ENCODE peak calls at places on chromosome X, in five cellular contexts. T is A549, K is IMR-90, Q is K562, Y is SK-N-SH. R is an unnamed sample.

GRCh38 chrX:143669395-143669794 is 33.5 kb upstream of the SLITRK4 start:
- DNase-seq in T (no peak), K (no peak), Q (no peak), Y (no peak), R (no peak)

GRCh38 chrX:20742106-20742505 is 475.4 kb upstream of the RPS6KA3 start:
- DNase-seq in T (no peak), K (no peak), Q (no peak), Y (peak; percentile 5), R (no peak)

GRCh38 chrX:22220941-22221340 is 51.8 kb upstream of the CBLL2 start:
- DNase-seq in T (peak; percentile 6), K (peak; percentile 88), Q (no peak), Y (no peak), R (no peak)

GRCh38 chrX:103919336-103919682 is 43.1 kb upstream of the TMSB15B start:
- DNase-seq in T (peak; percentile 72), K (peak; percentile 51), Q (no peak), Y (no peak), R (no peak)

GRCh38 chrX:129823115-129823514 is 20.6 kb downstream of the ZDHHC9 start:
- DNase-seq in T (peak; percentile 36), K (peak; percentile 15), Q (peak; percentile 48), Y (peak; percentile 52), R (no peak)

GRCh38 chrX:129577877-129578276 is 37.8 kb downstream of the OCRL start:
- DNase-seq in T (no peak), K (no peak), Q (peak; percentile 12), Y (no peak), R (no peak)

GRCh38 chrX:16892504-16893362 is 22.6 kb upstream of the RBBP7 start:
- DNase-seq in T (peak; percentile 72), K (peak; percentile 82), Q (peak; percentile 66), Y (peak; percentile 67), R (peak; percentile 25)

GRCh38 chrX:80810365-80810978 is 795 bp upstream of the BRWD3 start:
- DNase-seq in T (peak; percentile 2), K (no peak), Q (peak; percentile 3), Y (no peak), R (no peak)

GRCh38 chrX:989959-990510 is 222.4 kb downstream of the CRLF2 start:
- DNase-seq in T (peak; percentile 48), K (peak; percentile 56), Q (peak; percentile 41), Y (no peak), R (peak; percentile 97)

GRCh38 chrX:13851996-13852695 is 35.3 kb upstream of the GPM6B start:
- DNase-seq in T (no peak), K (no peak), Q (no peak), Y (no peak), R (no peak)

GRCh38 chrX:118553042-118553714 is 57.6 kb downstream of the DOCK11 start:
- DNase-seq in T (no peak), K (no peak), Q (no peak), Y (no peak), R (no peak)

GRCh38 chrX:17552251-17552650 is 177.3 kb downstream of the NHS start:
- DNase-seq in T (no peak), K (peak; percentile 55), Q (no peak), Y (no peak), R (no peak)

GRCh38 chrX:102835504-102836146 is 101.4 kb upstream of the RAB40AL start:
- DNase-seq in T (no peak), K (peak; percentile 33), Q (peak; percentile 11), Y (no peak), R (no peak)

GRCh38 chrX:108397627-108398392 is 40.4 kb downstream of the COL4A6 start:
- DNase-seq in T (no peak), K (peak; percentile 4), Q (no peak), Y (no peak), R (no peak)

GRCh38 chrX:140317462-140317861 is 187.4 kb downstream of the SOX3 start:
- DNase-seq in T (no peak), K (no peak), Q (no peak), Y (no peak), R (no peak)
- TF ChIP-seq RCOR1 in T (no peak), K (no peak), Q (no peak), Y (no peak), R (no peak)

GRCh38 chrX:39726810-39727209 is 370.9 kb downstream of the BCOR start:
- DNase-seq in T (no peak), K (peak; percentile 58), Q (no peak), Y (peak; percentile 63), R (no peak)
- TF ChIP-seq RAD21 in T (no peak), K (no peak), Q (no peak), Y (no peak), R (no peak)

GRCh38 chrX:19709812-19710518 is 177.4 kb downstream of the SH3KBP1 start:
- DNase-seq in T (peak; percentile 67), K (peak; percentile 93), Q (no peak), Y (no peak), R (no peak)
- TF ChIP-seq RCOR1 in T (no peak), K (no peak), Q (no peak), Y (no peak), R (no peak)

GRCh38 chrX:113399501-113400192 is 559.0 kb upstream of the AMOT start:
- DNase-seq in T (no peak), K (no peak), Q (no peak), Y (no peak), R (no peak)

GRCh38 chrX:113400193-113400704 is 559.6 kb upstream of the AMOT start:
- DNase-seq in T (no peak), K (no peak), Q (no peak), Y (no peak), R (no peak)
- TF ChIP-seq RAD21 in T (no peak), K (no peak), Q (no peak), Y (no peak), R (no peak)

GRCh38 chrX:140766024-140766611 is 56.6 kb downstream of the LINC00632 start:
- DNase-seq in T (no peak), K (peak; percentile 66), Q (peak; percentile 21), Y (peak; percentile 61), R (no peak)

GRCh38 chrX:140762061-140762460 is 52.5 kb downstream of the LINC00632 start:
- DNase-seq in T (peak; percentile 21), K (peak; percentile 74), Q (peak; percentile 37), Y (peak; percentile 50), R (no peak)

GRCh38 chrX:140767646-140768045 is 58.1 kb downstream of the LINC00632 start:
- DNase-seq in T (no peak), K (no peak), Q (no peak), Y (no peak), R (no peak)

GRCh38 chrX:140765043-140765784 is 55.7 kb downstream of the LINC00632 start:
- DNase-seq in T (no peak), K (peak; percentile 62), Q (no peak), Y (no peak), R (no peak)

GRCh38 chrX:140764401-140764919 is 54.9 kb downstream of the LINC00632 start:
- DNase-seq in T (no peak), K (peak; percentile 54), Q (no peak), Y (peak; percentile 22), R (no peak)
- TF ChIP-seq RCOR1 in T (no peak), K (no peak), Q (no peak), Y (no peak), R (no peak)

GRCh38 chrX:154730271-154730883 is 20.5 kb downstream of the GAB3 start:
- DNase-seq in T (no peak), K (peak; percentile 77), Q (peak; percentile 23), Y (no peak), R (no peak)
- TF ChIP-seq RAD21 in T (no peak), K (no peak), Q (no peak), Y (no peak), R (no peak)

GRCh38 chrX:3451566-3451965 is 105.1 kb upstream of the MXRA5 start:
- DNase-seq in T (no peak), K (no peak), Q (no peak), Y (no peak), R (no peak)
- TF ChIP-seq RCOR1 in T (no peak), K (no peak), Q (no peak), Y (no peak), R (no peak)

GRCh38 chrX:148417934-148418333 is 82.5 kb upstream of the AFF2 start:
- DNase-seq in T (no peak), K (no peak), Q (no peak), Y (no peak), R (no peak)

GRCh38 chrX:148412006-148412405 is 88.4 kb upstream of the AFF2 start:
- DNase-seq in T (no peak), K (no peak), Q (no peak), Y (no peak), R (no peak)

GRCh38 chrX:148422531-148422930 is 77.9 kb upstream of the AFF2 start:
- DNase-seq in T (no peak), K (no peak), Q (no peak), Y (no peak), R (no peak)

GRCh38 chrX:148416142-148416541 is 84.3 kb upstream of the AFF2 start:
- DNase-seq in T (no peak), K (no peak), Q (no peak), Y (no peak), R (no peak)

DNA sequence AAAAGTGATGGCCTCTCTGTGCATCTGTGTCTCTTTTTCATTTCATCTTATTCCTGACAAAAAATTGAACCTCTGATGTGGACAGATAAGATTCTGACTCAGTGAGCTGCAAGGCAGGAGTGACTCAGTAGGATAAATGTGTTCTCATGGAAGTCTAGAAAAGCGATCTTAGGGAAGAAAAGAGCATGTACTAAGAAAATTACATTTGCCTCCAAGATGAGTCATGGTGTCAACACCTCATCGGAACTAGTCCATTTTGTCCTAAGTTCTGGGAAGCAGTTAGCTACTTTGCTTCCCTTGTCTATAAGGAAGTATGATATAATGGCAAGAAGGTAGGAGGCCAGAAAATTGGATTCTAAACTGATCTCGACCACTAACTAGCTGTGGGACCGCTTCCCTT is 83.5 kb upstream of the AFF2 start:
- DNase-seq in T (no peak), K (no peak), Q (no peak), Y (no peak), R (no peak)
- TF ChIP-seq RAD21 in T (no peak), K (no peak), Q (no peak), Y (no peak), R (no peak)

DNA sequence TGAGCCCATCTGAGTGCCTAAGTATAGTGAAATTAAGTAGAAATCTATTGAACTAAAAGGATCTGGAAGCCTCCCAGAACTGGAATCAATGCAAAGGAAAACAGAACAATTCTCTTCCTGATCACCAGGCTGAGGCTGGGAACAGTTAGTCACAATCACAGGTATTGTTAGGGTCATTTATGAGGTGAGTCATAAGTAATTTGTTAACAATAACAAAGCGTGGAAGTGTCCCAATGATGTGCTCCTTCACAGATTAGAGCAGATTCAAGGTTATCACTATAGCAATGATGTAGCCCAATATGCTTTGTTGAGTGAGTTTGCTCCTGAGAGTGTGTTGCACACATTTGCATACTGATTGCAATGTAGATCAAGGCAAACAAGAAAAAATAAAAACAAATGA is 228.1 kb downstream of the ZNF674 start:
- DNase-seq in T (no peak), K (no peak), Q (no peak), Y (no peak), R (no peak)
- TF ChIP-seq RCOR1 in T (no peak), K (no peak), Q (no peak), Y (no peak), R (no peak)

GRCh38 chrX:25721564-25721963 is 416.6 kb upstream of the MAGEB18 start:
- DNase-seq in T (no peak), K (no peak), Q (no peak), Y (no peak), R (no peak)
- TF ChIP-seq RAD21 in T (no peak), K (peak; percentile 42), Q (no peak), Y (peak; percentile 74), R (peak; percentile 45)